ENCODE peak calls at places on chromosome 21, in seven cellular contexts. X, U, A, C, M, N and L are unnamed samples.

GRCh38 chr21:33033094-33033951 is 7.6 kb downstream of the OLIG2 start:
- DNase-seq in X (no peak), U (no peak), A (no peak), C (no peak), M (no peak), N (no peak), L (no peak)

GRCh38 chr21:27021046-27021445 is 54.2 kb upstream of the ADAMTS5 start:
- DNase-seq in X (no peak), U (no peak), A (no peak), C (no peak), M (no peak), N (no peak), L (no peak)

GRCh38 chr21:26057488-26058170 is 112.9 kb downstream of the APP start:
- DNase-seq in X (no peak), U (no peak), A (no peak), C (no peak), M (no peak), N (no peak), L (no peak)

GRCh38 chr21:41570791-41571355 is 62.9 kb upstream of the TMPRSS2 start:
- DNase-seq in X (no peak), U (no peak), A (no peak), C (no peak), M (no peak), N (no peak), L (no peak)

GRCh38 chr21:31987696-31988095 is 114.9 kb downstream of the HUNK start:
- DNase-seq in X (no peak), U (peak), A (no peak), C (no peak), M (no peak), N (no peak), L (no peak)

GRCh38 chr21:14321042-14321441 is 61.9 kb downstream of the HSPA13 start:
- DNase-seq in X (no peak), U (no peak), A (no peak), C (no peak), M (no peak), N (no peak), L (no peak)

GRCh38 chr21:31282095-31282709 is 61.9 kb downstream of the TIAM1 start:
- DNase-seq in X (no peak), U (no peak), A (peak), C (no peak), M (no peak), N (no peak), L (no peak)

GRCh38 chr21:25997788-25998611 is 172.6 kb downstream of the APP start:
- DNase-seq in X (no peak), U (no peak), A (no peak), C (peak), M (no peak), N (no peak), L (peak)

GRCh38 chr21:16709866-16710550 is 802.8 kb upstream of the CXADR start:
- DNase-seq in X (no peak), U (no peak), A (peak), C (no peak), M (no peak), N (no peak), L (no peak)

GRCh38 chr21:33396966-33397365 is 6.2 kb upstream of the IFNGR2 start:
- DNase-seq in X (no peak), U (no peak), A (no peak), C (no peak), M (no peak), N (no peak), L (no peak)

GRCh38 chr21:16419188-16419874 is 689.5 kb downstream of the USP25 start:
- DNase-seq in X (no peak), U (peak), A (peak), C (no peak), M (no peak), N (no peak), L (no peak)

GRCh38 chr21:32423320-32423719 is 10.8 kb downstream of the EVA1C start:
- DNase-seq in X (no peak), U (no peak), A (peak), C (no peak), M (no peak), N (no peak), L (peak)

GRCh38 chr21:45970674-45971486 is 10.7 kb upstream of the COL6A1 start:
- DNase-seq in X (no peak), U (peak), A (no peak), C (peak), M (peak), N (no peak), L (no peak)

GRCh38 chr21:45971487-45972352 is 9.8 kb upstream of the COL6A1 start:
- DNase-seq in X (no peak), U (peak), A (peak), C (no peak), M (peak), N (no peak), L (no peak)

GRCh38 chr21:45972353-45972715 is 9.2 kb upstream of the COL6A1 start:
- DNase-seq in X (no peak), U (peak), A (no peak), C (no peak), M (no peak), N (no peak), L (no peak)

GRCh38 chr21:45972716-45973474 is 8.7 kb upstream of the COL6A1 start:
- DNase-seq in X (no peak), U (peak), A (peak), C (no peak), M (no peak), N (no peak), L (no peak)

DNA sequence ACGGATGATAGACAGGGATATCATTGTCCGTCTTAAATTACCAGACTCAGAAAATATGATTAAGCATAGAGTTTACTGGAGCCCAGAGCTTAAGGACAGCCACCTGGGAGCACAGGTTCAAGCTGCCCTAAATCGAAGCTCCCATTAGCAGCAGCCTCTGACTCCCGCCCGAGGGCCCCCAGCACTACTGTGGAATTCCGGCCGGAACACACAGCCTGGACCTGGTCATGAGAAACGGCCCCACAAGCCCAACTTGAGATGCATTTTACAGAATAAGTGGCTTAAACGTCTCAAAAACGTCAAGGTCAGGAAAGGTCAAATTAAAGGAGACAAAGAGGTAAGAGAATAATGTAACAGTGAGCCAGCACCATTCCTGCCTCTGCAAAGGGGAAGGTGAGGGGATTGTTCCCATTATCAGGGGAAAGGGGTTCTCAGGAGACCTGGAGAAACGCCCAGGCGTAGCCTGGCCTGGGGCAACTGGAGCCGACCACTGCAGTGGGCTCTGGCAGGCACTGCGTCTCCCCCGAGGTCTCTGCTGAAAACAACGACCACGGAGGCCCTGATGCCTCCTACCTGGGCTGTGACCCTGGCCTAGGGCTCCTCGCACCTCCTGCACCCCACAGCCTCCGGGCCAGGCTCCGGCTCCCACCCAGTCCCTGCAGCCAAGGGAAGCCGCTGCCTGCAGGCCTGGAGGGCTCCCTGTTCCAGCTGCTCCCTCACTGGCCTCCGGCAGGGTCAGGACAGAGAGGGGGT is 11.5 kb upstream of the COL6A1 start:
- DNase-seq in X (no peak), U (peak), A (no peak), C (no peak), M (no peak), N (no peak), L (no peak)
- H3K27ac ChIP-seq in X (no peak), U (no peak), A (no peak), C (no peak), M (no peak), N (no peak), L (no peak)

GRCh38 chr21:45031231-45032191 is 42.9 kb upstream of the ADARB1 start:
- DNase-seq in X (no peak), U (peak), A (no peak), C (peak), M (no peak), N (no peak), L (no peak)

GRCh38 chr21:45032332-45032731 is 42.0 kb upstream of the ADARB1 start:
- DNase-seq in X (no peak), U (peak), A (no peak), C (no peak), M (no peak), N (no peak), L (no peak)

GRCh38 chr21:45033791-45034555 is 40.4 kb upstream of the ADARB1 start:
- DNase-seq in X (no peak), U (peak), A (no peak), C (no peak), M (no peak), N (no peak), L (no peak)

GRCh38 chr21:45034556-45035476 is 39.6 kb upstream of the ADARB1 start:
- DNase-seq in X (no peak), U (peak), A (no peak), C (no peak), M (no peak), N (no peak), L (no peak)

GRCh38 chr21:45032977-45033705 is 41.2 kb upstream of the ADARB1 start:
- DNase-seq in X (no peak), U (peak), A (no peak), C (peak), M (no peak), N (no peak), L (no peak)
- H3K27ac ChIP-seq in X (no peak), U (no peak), A (no peak), C (no peak), M (no peak), N (no peak), L (no peak)

DNA sequence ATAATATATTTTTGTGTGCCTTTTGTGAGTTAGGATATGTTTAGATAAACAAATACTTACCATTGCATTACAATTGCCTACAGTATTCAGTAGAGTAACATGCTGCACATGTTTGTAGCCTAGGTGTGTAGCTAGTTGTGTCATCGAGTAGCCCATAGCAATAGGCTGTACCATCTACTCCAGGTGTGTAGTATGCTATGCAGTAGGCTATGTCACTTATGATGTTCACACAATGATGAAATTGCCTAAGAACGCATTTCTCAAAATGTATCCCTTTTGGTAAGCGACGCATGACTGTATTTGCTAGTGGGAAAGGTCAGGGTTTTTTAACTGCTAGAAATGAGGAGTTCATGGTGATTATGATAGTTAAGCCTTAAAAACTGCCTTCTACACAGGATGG is 30.0 kb upstream of the B3GALT5 start:
- DNase-seq in X (no peak), U (no peak), A (no peak), C (no peak), M (no peak), N (no peak), L (no peak)
- H3K27ac ChIP-seq in X (no peak), U (no peak), A (no peak), C (no peak), M (no peak), N (no peak), L (no peak)

GRCh38 chr21:42906222-42906621 is 13.1 kb downstream of the NDUFV3 start:
- DNase-seq in X (no peak), U (no peak), A (no peak), C (no peak), M (no peak), N (no peak), L (no peak)

GRCh38 chr21:42903817-42904216 is 10.7 kb downstream of the NDUFV3 start:
- DNase-seq in X (no peak), U (no peak), A (no peak), C (no peak), M (no peak), N (no peak), L (no peak)

GRCh38 chr21:42905195-42905594 is 12.1 kb downstream of the NDUFV3 start:
- DNase-seq in X (no peak), U (no peak), A (no peak), C (no peak), M (no peak), N (no peak), L (no peak)
- H3K27ac ChIP-seq in X (no peak), U (no peak), A (no peak), C (no peak), M (no peak), N (no peak), L (no peak)

GRCh38 chr21:38440746-38441145 is 57.5 kb downstream of the ERG start:
- DNase-seq in X (no peak), U (no peak), A (peak), C (no peak), M (no peak), N (no peak), L (peak)
- H3K27ac ChIP-seq in X (no peak), U (no peak), A (peak), C (no peak), M (no peak), N (no peak), L (no peak)

DNA sequence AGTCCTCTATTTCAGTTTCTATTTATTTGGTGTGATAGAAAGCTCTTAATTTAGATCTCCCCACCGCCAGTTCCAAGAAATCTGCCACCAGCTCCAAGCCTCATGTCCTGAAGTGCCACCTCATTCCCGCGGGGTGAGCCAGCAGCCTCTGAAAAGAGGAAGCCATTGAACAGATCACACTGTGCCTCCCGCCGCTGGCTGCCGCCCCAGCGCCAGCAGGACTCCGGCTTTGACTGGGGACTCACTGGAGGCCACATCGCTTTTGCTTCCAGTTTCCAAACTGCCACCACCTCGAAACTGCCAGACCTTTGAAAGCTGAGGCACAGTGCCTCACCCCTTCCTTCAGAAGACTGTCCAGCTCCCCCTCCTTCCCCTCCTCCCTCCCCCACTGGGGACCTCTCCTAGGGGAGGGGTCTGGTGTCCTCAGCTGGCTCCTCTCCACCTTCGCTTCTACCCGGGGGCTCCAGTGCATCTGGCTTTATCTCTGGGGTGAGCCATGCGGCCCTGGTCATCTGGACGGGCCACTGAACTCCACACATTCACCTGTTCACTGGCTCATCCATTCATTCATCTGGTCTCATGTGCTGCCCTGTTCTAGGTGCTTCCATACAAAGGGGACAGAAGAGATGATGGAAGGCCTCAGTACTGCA is 59.0 kb downstream of the VPS26C start:
- DNase-seq in X (no peak), U (no peak), A (no peak), C (no peak), M (peak), N (no peak), L (no peak)
- H3K27ac ChIP-seq in X (no peak), U (peak), A (no peak), C (no peak), M (peak), N (no peak), L (peak)

DNA sequence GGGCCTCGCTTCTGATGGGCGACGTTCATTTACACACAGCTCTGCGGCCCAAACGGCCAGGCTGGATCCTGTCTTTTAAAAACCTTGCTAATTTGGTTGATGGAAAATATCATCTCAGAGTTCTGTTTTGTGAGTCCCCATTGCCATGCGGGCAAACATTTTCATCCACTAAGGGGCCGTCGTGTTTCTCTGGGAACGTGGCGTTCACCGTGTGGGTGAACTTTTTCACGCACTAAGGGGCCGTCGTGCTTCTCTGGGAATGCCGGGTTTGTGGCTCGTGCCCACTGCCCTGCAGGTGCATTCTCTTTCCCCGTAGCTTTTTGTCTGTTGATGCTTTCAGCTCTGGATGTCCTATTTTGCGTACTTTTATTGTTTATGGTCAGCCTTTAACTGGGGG is 6.8 kb downstream of the COL18A1 start:
- DNase-seq in X (no peak), U (no peak), A (no peak), C (no peak), M (no peak), N (no peak), L (no peak)
- H3K27ac ChIP-seq in X (no peak), U (no peak), A (no peak), C (no peak), M (no peak), N (no peak), L (no peak)

GRCh38 chr21:18772404-18772803 is 368.8 kb upstream of the TMPRSS15 start:
- DNase-seq in X (no peak), U (no peak), A (no peak), C (no peak), M (no peak), N (no peak), L (no peak)
- H3K27ac ChIP-seq in X (no peak), U (no peak), A (no peak), C (no peak), M (no peak), N (no peak), L (peak)